ENCODE peak calls at places on chromosome 20, in eight cellular contexts. Z is astrocyte, P is pancreas, U is PC-3, K is endothelial cell of umbilical vein, H is transverse colon, F is choroid plexus epithelial cell, W is HepG2. T is an unnamed sample.

GRCh38 chr20:63186084-63186483 is 29.8 kb downstream of the YTHDF1 start:
- DNase-seq in P (no peak), H (no peak), F (no peak), Z (no peak), K (no peak), U (no peak), W (no peak), T (no peak)

GRCh38 chr20:23126281-23127061 is 40.3 kb upstream of the CD93 start:
- DNase-seq in F (no peak), K (no peak), P (no peak), Z (no peak), W (no peak), U (no peak), H (no peak), T (no peak)

GRCh38 chr20:62545271-62545670 is 69.5 kb upstream of the GATA5 start:
- DNase-seq in Z (no peak), P (no peak), W (no peak), H (no peak), U (no peak), K (no peak), F (no peak), T (no peak)

GRCh38 chr20:14956538-14956937 is 619.1 kb upstream of the FLRT3 start:
- DNase-seq in F (no peak), H (no peak), U (no peak), K (no peak), W (no peak), Z (no peak), P (no peak), T (peak; percentile 12)

GRCh38 chr20:25865715-25866656 is 169.3 kb upstream of the ZNF337 start:
- DNase-seq in H (peak; percentile 71), P (peak; percentile 94), W (peak; percentile 73), Z (peak; percentile 30), U (peak; percentile 76), F (peak; percentile 79), K (peak; percentile 75), T (no peak)

GRCh38 chr20:20073851-20074252 is 21.5 kb downstream of the CFAP61 start:
- DNase-seq in H (no peak), U (no peak), Z (no peak), F (no peak), K (no peak), P (no peak), W (no peak), T (no peak)

GRCh38 chr20:22217712-22218352 is 366.5 kb downstream of the FOXA2 start:
- DNase-seq in P (no peak), H (no peak), U (no peak), F (no peak), W (no peak), Z (no peak), K (no peak), T (no peak)

GRCh38 chr20:45337367-45338120 is 10.7 kb downstream of the SDC4 start:
- DNase-seq in K (no peak), P (peak; percentile 67), H (peak; percentile 53), F (peak; percentile 93), W (peak; percentile 65), U (peak; percentile 78), Z (peak; percentile 96), T (peak; percentile 75)

GRCh38 chr20:61387204-61387958 is 135.3 kb downstream of the CDH4 start:
- DNase-seq in P (no peak), W (no peak), H (no peak), U (no peak), K (no peak), F (peak; percentile 63), Z (peak; percentile 59), T (no peak)

GRCh38 chr20:40502431-40502992 is 186.5 kb downstream of the MAFB start:
- DNase-seq in H (no peak), Z (no peak), P (no peak), U (no peak), K (no peak), W (no peak), F (no peak), T (no peak)

GRCh38 chr20:1242530-1242929 is 16.7 kb downstream of the RAD21L1 start:
- DNase-seq in H (no peak), F (peak; percentile 79), U (peak; percentile 86), W (no peak), P (no peak), K (peak; percentile 80), Z (peak; percentile 95), T (no peak)

GRCh38 chr20:2379511-2380229 is 1.0 kb upstream of the TGM6 start:
- DNase-seq in K (no peak), F (no peak), W (no peak), U (no peak), H (no peak), P (no peak), Z (no peak), T (no peak)

GRCh38 chr20:60224914-60225313 is 266.7 kb downstream of the CDH26 start:
- DNase-seq in K (no peak), F (peak; percentile 2), W (peak; percentile 38), Z (no peak), P (no peak), U (peak; percentile 33), H (no peak), T (no peak)

GRCh38 chr20:20130399-20130798 is 78.1 kb downstream of the CFAP61 start:
- DNase-seq in P (no peak), F (peak; percentile 10), U (peak; percentile 71), H (no peak), K (peak; percentile 12), Z (no peak), W (peak; percentile 59), T (no peak)

GRCh38 chr20:48765359-48765758 is 62.4 kb downstream of the PREX1 start:
- DNase-seq in F (no peak), Z (no peak), K (no peak), W (no peak), U (no peak), P (no peak), H (no peak), T (no peak)

GRCh38 chr20:48770700-48771099 is 57.1 kb downstream of the PREX1 start:
- DNase-seq in U (no peak), F (no peak), P (no peak), K (no peak), W (no peak), H (no peak), Z (no peak), T (no peak)

GRCh38 chr20:48766205-48766604 is 61.6 kb downstream of the PREX1 start:
- DNase-seq in Z (no peak), K (no peak), U (no peak), H (no peak), W (no peak), F (no peak), P (no peak), T (no peak)

GRCh38 chr20:48769111-48769879 is 58.5 kb downstream of the PREX1 start:
- DNase-seq in K (no peak), F (no peak), U (no peak), P (no peak), W (no peak), Z (peak; percentile 10), H (no peak), T (no peak)

GRCh38 chr20:48767269-48767960 is 60.4 kb downstream of the PREX1 start:
- DNase-seq in Z (no peak), P (no peak), F (no peak), U (no peak), K (no peak), H (no peak), W (no peak), T (no peak)
- H3K4me3 ChIP-seq in Z (no peak overlapping the region), P (no peak overlapping the region), F (no peak overlapping the region), U (no peak overlapping the region), K (no peak overlapping the region), H (no peak overlapping the region), W (no peak overlapping the region), T (no peak overlapping the region)

GRCh38 chr20:57464642-57465211 is 60.2 kb downstream of the CTCFL start:
- DNase-seq in F (peak; percentile 55), W (peak; percentile 81), U (peak; percentile 59), Z (no peak), K (no peak), P (no peak), H (no peak), T (no peak)
- TF ChIP-seq CTCF in F (peak; percentile 40), W (peak; percentile 49), U (peak; percentile 60), Z (no peak), K (no peak), P (no peak), H (peak; percentile 39), T (peak; percentile 20)

DNA sequence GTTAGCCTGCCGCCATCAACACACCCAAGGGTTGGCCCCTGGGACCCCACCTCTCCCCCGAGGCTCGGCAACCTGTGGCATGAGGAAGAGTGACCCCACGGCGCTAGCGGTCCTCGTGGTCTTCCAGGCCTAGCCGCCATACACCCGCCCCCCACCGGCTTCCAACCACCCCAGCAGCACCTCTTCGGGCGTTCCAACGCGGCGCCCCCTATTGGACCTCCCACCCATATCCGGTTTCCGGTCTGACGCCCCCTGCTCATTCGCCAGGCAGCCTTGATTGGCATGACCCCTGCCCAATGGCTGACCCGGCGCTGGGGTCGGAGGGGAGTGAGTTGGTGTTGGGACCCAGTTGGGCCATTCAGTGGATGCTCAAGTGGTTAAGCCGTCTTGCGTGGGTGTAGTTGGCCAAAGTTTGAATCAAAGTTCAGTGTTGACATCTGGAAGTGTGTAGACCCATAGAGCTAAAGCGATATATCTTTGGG is at the start of gene GNAS-AS1:
- DNase-seq in H (peak; percentile 81), K (no peak), Z (peak; percentile 87), F (peak; percentile 93), W (no peak), P (peak; percentile 95), U (no peak), T (peak; percentile 69)
- H3K4me3 ChIP-seq in H (peak within 1 kb of the TSS; percentile 22), K (no peak within 1 kb of the TSS), Z (peak within 1 kb of the TSS; percentile 77), F (peak within 1 kb of the TSS; percentile 74), W (no peak within 1 kb of the TSS), P (peak within 1 kb of the TSS; percentile 42), U (no peak within 1 kb of the TSS), T (peak within 1 kb of the TSS; percentile 77)

GRCh38 chr20:32493356-32493755 is 91.8 kb downstream of the NOL4L start:
- DNase-seq in K (no peak), F (no peak), W (no peak), P (no peak), Z (no peak), H (no peak), U (no peak), T (no peak)

GRCh38 chr20:32487381-32487780 is 97.8 kb downstream of the NOL4L start:
- DNase-seq in W (no peak), Z (no peak), U (no peak), P (no peak), F (no peak), K (no peak), H (no peak), T (no peak)

GRCh38 chr20:32488066-32488838 is 96.9 kb downstream of the NOL4L start:
- DNase-seq in F (no peak), K (no peak), H (no peak), U (no peak), Z (no peak), P (no peak), W (no peak), T (no peak)

GRCh38 chr20:32494498-32495216 is 90.5 kb downstream of the NOL4L start:
- DNase-seq in H (no peak), U (no peak), F (no peak), K (no peak), P (no peak), Z (no peak), W (no peak), T (no peak)

GRCh38 chr20:32490942-32491763 is 94.0 kb downstream of the NOL4L start:
- DNase-seq in H (no peak), P (no peak), F (no peak), Z (no peak), U (no peak), K (no peak), W (no peak), T (no peak)
- TF ChIP-seq CTCF in H (no peak), P (no peak), F (no peak), Z (no peak), U (no peak), K (no peak), W (no peak), T (no peak)

GRCh38 chr20:46704714-46705377 is 4.6 kb upstream of the SLC2A10 start:
- DNase-seq in U (no peak), Z (no peak), K (no peak), P (no peak), H (no peak), F (no peak), W (no peak), T (no peak)
- H3K4me3 ChIP-seq in U (no peak overlapping the region), Z (no peak overlapping the region), K (no peak overlapping the region), P (no peak overlapping the region), H (no peak overlapping the region), F (no peak overlapping the region), W (no peak overlapping the region), T (no peak overlapping the region)

T was measured in retinal pigment epithelial cell.